ENCODE peak calls at places on chromosomes 3 and 15, in four cellular contexts. One of them, this sample, is unnamed.

GRCh38 chr3:98350082-98350481 is 3.6 kb upstream of the OR5K4 start:
- DNase-seq in endothelial cell of umbilical vein: no peak
- DNase-seq in AG10803: no peak
- DNase-seq in GM06990: no peak
- DNase-seq in this sample: no peak

GRCh38 chr3:56682458-56683121 is 475 bp downstream of the TASOR start:
- DNase-seq in endothelial cell of umbilical vein: peak
- DNase-seq in AG10803: peak
- DNase-seq in GM06990: peak
- DNase-seq in this sample: peak

GRCh38 chr15:85598203-85598602 is 196.5 kb downstream of the KLHL25 start:
- DNase-seq in endothelial cell of umbilical vein: no peak
- DNase-seq in AG10803: peak
- DNase-seq in GM06990: no peak
- DNase-seq in this sample: no peak

GRCh38 chr3:171064461-171064860 is 37.9 kb upstream of the SLC2A2 start:
- DNase-seq in endothelial cell of umbilical vein: no peak
- DNase-seq in AG10803: no peak
- DNase-seq in GM06990: no peak
- DNase-seq in this sample: no peak

GRCh38 chr3:128946411-128946810 is 47.5 kb downstream of the CFAP92 start:
- DNase-seq in endothelial cell of umbilical vein: no peak
- DNase-seq in AG10803: peak
- DNase-seq in GM06990: no peak
- DNase-seq in this sample: no peak

GRCh38 chr3:159380891-159381290 is 579.0 kb downstream of the MFSD1 start:
- DNase-seq in endothelial cell of umbilical vein: no peak
- DNase-seq in AG10803: no peak
- DNase-seq in GM06990: no peak
- DNase-seq in this sample: no peak

GRCh38 chr3:36918050-36918449 is 26.8 kb downstream of the TRANK1 start:
- DNase-seq in endothelial cell of umbilical vein: no peak
- DNase-seq in AG10803: no peak
- DNase-seq in GM06990: peak
- DNase-seq in this sample: no peak

GRCh38 chr15:73002509-73002908 is 49.8 kb upstream of the NEO1 start:
- DNase-seq in endothelial cell of umbilical vein: no peak
- DNase-seq in AG10803: peak
- DNase-seq in GM06990: no peak
- DNase-seq in this sample: no peak

GRCh38 chr3:50436063-50436674 is 67.3 kb downstream of the CACNA2D2 start:
- DNase-seq in endothelial cell of umbilical vein: peak
- DNase-seq in AG10803: no peak
- DNase-seq in GM06990: peak
- DNase-seq in this sample: peak

GRCh38 chr15:73990250-73991005 is 1.7 kb downstream of the STOML1 start:
- DNase-seq in endothelial cell of umbilical vein: no peak
- DNase-seq in AG10803: no peak
- DNase-seq in GM06990: no peak
- DNase-seq in this sample: no peak

GRCh38 chr3:17964113-17964512 is 221.7 kb upstream of the TBC1D5 start:
- DNase-seq in endothelial cell of umbilical vein: no peak
- DNase-seq in AG10803: no peak
- DNase-seq in GM06990: no peak
- DNase-seq in this sample: no peak

GRCh38 chr15:74193305-74193718 is 9.3 kb downstream of the STRA6 start:
- DNase-seq in endothelial cell of umbilical vein: no peak
- DNase-seq in AG10803: peak
- DNase-seq in GM06990: peak
- DNase-seq in this sample: no peak

GRCh38 chr3:65689436-65689835 is 349.3 kb downstream of the MAGI1 start:
- DNase-seq in endothelial cell of umbilical vein: no peak
- DNase-seq in AG10803: no peak
- DNase-seq in GM06990: no peak
- DNase-seq in this sample: no peak

GRCh38 chr15:85582719-85583089 is 202.3 kb downstream of the AKAP13 start:
- DNase-seq in endothelial cell of umbilical vein: peak
- DNase-seq in AG10803: peak
- DNase-seq in GM06990: peak
- DNase-seq in this sample: peak

GRCh38 chr3:93861021-93861420 is 112.7 kb downstream of the PROS1 start:
- DNase-seq in endothelial cell of umbilical vein: no peak
- DNase-seq in AG10803: no peak
- DNase-seq in GM06990: no peak
- DNase-seq in this sample: no peak

GRCh38 chr15:89898628-89899302 is 5.0 kb upstream of the AP3S2 start:
- DNase-seq in endothelial cell of umbilical vein: peak
- DNase-seq in AG10803: peak
- DNase-seq in GM06990: no peak
- DNase-seq in this sample: peak

GRCh38 chr15:36756707-36757106 is 177.3 kb downstream of the CDIN1 start:
- DNase-seq in endothelial cell of umbilical vein: no peak
- DNase-seq in AG10803: no peak
- DNase-seq in GM06990: no peak
- DNase-seq in this sample: no peak

GRCh38 chr3:130894130-130894872 is 417 bp downstream of the ATP2C1 start:
- DNase-seq in endothelial cell of umbilical vein: no peak
- DNase-seq in AG10803: no peak
- DNase-seq in GM06990: no peak
- DNase-seq in this sample: peak

GRCh38 chr3:138724433-138724832 is 110.3 kb downstream of the PIK3CB start:
- DNase-seq in endothelial cell of umbilical vein: no peak
- DNase-seq in AG10803: no peak
- DNase-seq in GM06990: no peak
- DNase-seq in this sample: no peak

GRCh38 chr3:138727371-138727770 is 107.4 kb downstream of the PIK3CB start:
- DNase-seq in endothelial cell of umbilical vein: no peak
- DNase-seq in AG10803: no peak
- DNase-seq in GM06990: no peak
- DNase-seq in this sample: no peak

GRCh38 chr3:138725116-138725515 is 109.6 kb downstream of the PIK3CB start:
- DNase-seq in endothelial cell of umbilical vein: peak
- DNase-seq in AG10803: no peak
- DNase-seq in GM06990: no peak
- DNase-seq in this sample: no peak

GRCh38 chr3:138729279-138729678 is 105.4 kb downstream of the PIK3CB start:
- DNase-seq in endothelial cell of umbilical vein: no peak
- DNase-seq in AG10803: no peak
- DNase-seq in GM06990: no peak
- DNase-seq in this sample: no peak

GRCh38 chr3:138726966-138727365 is 107.8 kb downstream of the PIK3CB start:
- DNase-seq in endothelial cell of umbilical vein: no peak
- DNase-seq in AG10803: peak
- DNase-seq in GM06990: no peak
- DNase-seq in this sample: no peak
- TF ChIP-seq CTCF in endothelial cell of umbilical vein: no peak
- TF ChIP-seq CTCF in AG10803: no peak
- TF ChIP-seq CTCF in GM06990: no peak
- TF ChIP-seq CTCF in this sample: no peak

GRCh38 chr3:183635431-183636220 is at the start of gene KLHL24:
- DNase-seq in endothelial cell of umbilical vein: peak
- DNase-seq in AG10803: peak
- DNase-seq in GM06990: peak
- DNase-seq in this sample: peak
- TF ChIP-seq CTCF in endothelial cell of umbilical vein: no peak
- TF ChIP-seq CTCF in AG10803: no peak
- TF ChIP-seq CTCF in GM06990: peak
- TF ChIP-seq CTCF in this sample: no peak

GRCh38 chr3:57961828-57962447 is 46.3 kb upstream of the FLNB start:
- DNase-seq in endothelial cell of umbilical vein: peak
- DNase-seq in AG10803: peak
- DNase-seq in GM06990: peak
- DNase-seq in this sample: no peak
- TF ChIP-seq CTCF in endothelial cell of umbilical vein: peak
- TF ChIP-seq CTCF in AG10803: peak
- TF ChIP-seq CTCF in GM06990: peak
- TF ChIP-seq CTCF in this sample: no peak

DNA sequence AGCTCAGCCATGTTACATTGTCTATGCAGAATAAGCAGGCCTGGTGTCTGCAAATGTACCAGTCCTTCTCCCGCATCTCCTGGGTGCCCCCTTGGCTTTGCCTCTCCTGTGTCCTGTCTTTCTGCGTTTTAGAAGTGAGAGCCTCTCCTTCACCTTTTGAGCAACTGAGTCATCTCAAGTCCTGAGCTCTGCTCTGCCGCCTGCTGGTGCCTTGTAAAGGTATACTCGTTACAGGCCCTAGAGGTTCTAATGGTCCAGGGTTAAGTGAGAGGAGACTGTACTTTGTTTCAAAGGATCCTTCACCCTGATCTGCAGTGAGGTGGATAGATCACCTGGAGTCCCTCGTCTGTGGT is 12.6 kb downstream of the GHRL start:
- DNase-seq in endothelial cell of umbilical vein: no peak
- DNase-seq in AG10803: no peak
- DNase-seq in GM06990: no peak
- DNase-seq in this sample: no peak
- TF ChIP-seq CTCF in endothelial cell of umbilical vein: no peak
- TF ChIP-seq CTCF in AG10803: no peak
- TF ChIP-seq CTCF in GM06990: peak
- TF ChIP-seq CTCF in this sample: no peak

DNA sequence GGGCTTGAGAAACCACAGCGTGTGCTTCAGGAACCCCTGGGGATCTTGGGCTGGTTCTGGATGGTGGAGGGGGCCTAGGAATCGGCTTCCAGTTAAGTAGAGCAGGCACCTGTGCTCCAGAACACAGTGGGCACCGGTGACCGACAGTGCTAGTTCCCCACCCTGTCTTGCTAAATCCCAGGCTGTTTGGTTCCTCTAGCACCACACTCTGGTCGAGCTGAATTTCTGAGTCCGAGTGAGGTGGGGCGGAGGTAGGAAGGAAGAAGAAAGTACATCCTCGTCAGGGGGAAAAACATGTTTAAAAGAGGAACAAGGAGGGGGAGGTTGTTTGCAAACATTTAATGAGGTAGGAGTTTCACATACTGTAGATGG is 29.1 kb downstream of the SLC6A6 start:
- DNase-seq in endothelial cell of umbilical vein: no peak
- DNase-seq in AG10803: no peak
- DNase-seq in GM06990: no peak
- DNase-seq in this sample: peak
- TF ChIP-seq CTCF in endothelial cell of umbilical vein: no peak
- TF ChIP-seq CTCF in AG10803: no peak
- TF ChIP-seq CTCF in GM06990: peak
- TF ChIP-seq CTCF in this sample: peak

GRCh38 chr15:50840520-50840919 is 68.0 kb upstream of the AP4E1 start:
- DNase-seq in endothelial cell of umbilical vein: no peak
- DNase-seq in AG10803: no peak
- DNase-seq in GM06990: no peak
- DNase-seq in this sample: no peak
- TF ChIP-seq CTCF in endothelial cell of umbilical vein: no peak
- TF ChIP-seq CTCF in AG10803: no peak
- TF ChIP-seq CTCF in GM06990: peak
- TF ChIP-seq CTCF in this sample: no peak

GRCh38 chr3:10550705-10551104 is 45.3 kb upstream of the ATP2B2 start:
- DNase-seq in endothelial cell of umbilical vein: no peak
- DNase-seq in AG10803: no peak
- DNase-seq in GM06990: no peak
- DNase-seq in this sample: no peak

GRCh38 chr3:10551821-10552630 is 46.6 kb upstream of the ATP2B2 start:
- DNase-seq in endothelial cell of umbilical vein: no peak
- DNase-seq in AG10803: no peak
- DNase-seq in GM06990: peak
- DNase-seq in this sample: no peak

GRCh38 chr3:10552631-10552943 is 47.2 kb upstream of the ATP2B2 start:
- DNase-seq in endothelial cell of umbilical vein: no peak
- DNase-seq in AG10803: no peak
- DNase-seq in GM06990: no peak
- DNase-seq in this sample: no peak

GRCh38 chr3:10549617-10550228 is 44.3 kb upstream of the ATP2B2 start:
- DNase-seq in endothelial cell of umbilical vein: no peak
- DNase-seq in AG10803: no peak
- DNase-seq in GM06990: no peak
- DNase-seq in this sample: no peak

GRCh38 chr3:10551139-10551538 is 45.8 kb upstream of the ATP2B2 start:
- DNase-seq in endothelial cell of umbilical vein: no peak
- DNase-seq in AG10803: no peak
- DNase-seq in GM06990: no peak
- DNase-seq in this sample: no peak
- TF ChIP-seq CTCF in endothelial cell of umbilical vein: no peak
- TF ChIP-seq CTCF in AG10803: no peak
- TF ChIP-seq CTCF in GM06990: no peak
- TF ChIP-seq CTCF in this sample: no peak